ENCODE peak calls at places on chromosomes 3 and 15, in six cellular contexts. M, X, D, I, K and W are unnamed samples.

GRCh38 chr3:5806192-5806591 is 618.7 kb downstream of the EDEM1 start:
- DNase-seq in I (no peak), X (no peak), D (no peak), K (no peak), M (no peak), W (no peak)

GRCh38 chr3:111715911-111716523 is 120.9 kb upstream of the ZBED2 start:
- DNase-seq in D (peak; percentile 43), X (peak; percentile 26), K (no peak), M (peak; percentile 45), I (peak; percentile 71), W (peak; percentile 62)

GRCh38 chr3:71225285-71225684 is 358.2 kb downstream of the FOXP1 start:
- DNase-seq in K (no peak), D (no peak), I (no peak), M (peak; percentile 73), X (no peak), W (no peak)

GRCh38 chr3:60636846-60637245 is 614.4 kb downstream of the FHIT start:
- DNase-seq in D (peak; percentile 70), K (no peak), I (no peak), X (no peak), M (peak; percentile 20), W (no peak)

GRCh38 chr15:82919231-82919886 is 33.2 kb downstream of the HOMER2 start:
- DNase-seq in M (no peak), K (no peak), D (no peak), I (no peak), X (no peak), W (no peak)

GRCh38 chr3:157384526-157384925 is 52.1 kb upstream of the PTX3 start:
- DNase-seq in X (no peak), D (no peak), K (no peak), I (no peak), M (no peak), W (no peak)

GRCh38 chr15:99764521-99764920 is 31.3 kb upstream of the LYSMD4 start:
- DNase-seq in I (no peak), D (no peak), M (no peak), X (no peak), K (no peak), W (no peak)

GRCh38 chr15:69531302-69532027 is 78.8 kb downstream of the RPLP1 start:
- DNase-seq in X (no peak), D (peak; percentile 17), K (no peak), M (no peak), I (no peak), W (no peak)

GRCh38 chr3:99352811-99353210 is 285.6 kb upstream of the COL8A1 start:
- DNase-seq in K (no peak), D (no peak), X (no peak), I (no peak), M (no peak), W (no peak)

GRCh38 chr3:152828075-152828840 is 6.7 kb upstream of the P2RY1 start:
- DNase-seq in D (no peak), I (no peak), K (no peak), M (no peak), X (no peak), W (no peak)

GRCh38 chr3:29447946-29448632 is 167.2 kb downstream of the RBMS3 start:
- DNase-seq in X (no peak), M (no peak), D (no peak), K (no peak), I (no peak), W (no peak)
- H3K4me3 ChIP-seq in X (no peak overlapping the region), M (no peak overlapping the region), D (no peak overlapping the region), K (no peak overlapping the region), I (no peak overlapping the region), W (no peak overlapping the region)

DNA sequence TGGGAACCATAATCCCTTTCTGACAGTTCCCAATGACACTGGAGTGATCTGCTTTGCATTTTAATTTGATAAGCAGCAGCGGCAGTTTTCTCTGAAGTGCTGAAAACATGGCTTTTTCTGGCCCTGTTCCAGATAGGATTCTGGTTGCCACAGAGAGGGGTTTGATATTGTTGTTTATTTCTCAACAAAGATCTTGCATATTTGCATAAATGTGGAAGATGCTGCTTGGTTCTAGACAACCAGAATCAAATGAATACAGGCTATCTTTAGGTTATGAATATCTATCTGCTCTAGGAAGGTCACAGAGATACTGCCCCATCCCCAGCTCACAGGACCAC is 137.1 kb downstream of the ZNF609 start:
- DNase-seq in I (no peak), K (no peak), X (no peak), M (no peak), D (no peak), W (no peak)
- H3K4me1 ChIP-seq in I (peaks cover 24% of the 10 kb centered on the region), K (peaks cover 5% of the 10 kb centered on the region), X (no peaks in the 10 kb centered on the region), M (peaks cover 11% of the 10 kb centered on the region), D (peaks cover 6% of the 10 kb centered on the region), W (peaks cover 2% of the 10 kb centered on the region)

GRCh38 chr3:127819086-127819485 is 3.2 kb downstream of the MGLL start:
- DNase-seq in M (no peak), X (no peak), I (no peak), K (no peak), D (no peak), W (no peak)

GRCh38 chr3:127819656-127820055 is 2.7 kb downstream of the MGLL start:
- DNase-seq in M (no peak), K (no peak), D (no peak), I (no peak), X (no peak), W (no peak)

GRCh38 chr3:127820871-127821853 is 1.2 kb downstream of the MGLL start:
- DNase-seq in I (no peak), M (peak; percentile 56), K (no peak), D (peak; percentile 11), X (no peak), W (peak; percentile 70)

GRCh38 chr3:127822166-127822835 is at the start of gene MGLL:
- DNase-seq in D (peak; percentile 49), I (peak; percentile 27), K (peak; percentile 39), X (no peak), M (peak; percentile 50), W (peak; percentile 62)

DNA sequence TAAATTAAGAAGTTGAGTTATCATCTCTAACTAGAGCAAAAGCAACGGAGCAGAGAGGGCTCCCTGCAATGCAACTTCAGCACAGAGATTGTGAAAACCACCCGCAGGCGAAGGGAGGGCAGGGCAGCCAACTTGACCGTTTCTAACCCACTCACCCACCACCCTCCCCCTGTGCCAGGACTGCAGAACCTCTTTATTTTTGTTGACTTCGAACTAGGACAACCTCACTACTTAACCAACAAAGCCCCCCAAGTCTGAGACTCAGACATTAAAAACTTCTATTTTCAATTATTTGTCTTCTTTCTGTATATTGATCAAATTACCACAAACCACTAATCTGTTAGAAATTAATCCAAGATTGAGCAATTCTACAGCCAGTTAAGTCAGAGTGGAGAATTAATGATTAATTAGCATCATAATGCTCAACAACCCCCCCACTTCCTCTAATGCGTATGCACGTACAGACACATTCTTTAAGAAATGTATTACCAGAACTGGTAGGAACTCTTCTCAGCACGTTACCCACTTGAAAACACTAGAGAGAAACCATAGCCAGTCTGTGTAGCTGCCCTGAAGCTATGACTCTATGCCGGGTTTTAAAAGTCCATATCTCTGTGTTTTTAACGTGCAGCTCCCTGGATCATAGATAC is 2.0 kb downstream of the MGLL start:
- DNase-seq in D (peak; percentile 6), X (no peak), K (no peak), M (peak; percentile 46), I (peak; percentile 14), W (no peak)
- H3K27ac ChIP-seq in D (peak overlapping the region; percentile 80), X (no peak overlapping the region), K (peak overlapping the region; percentile 71), M (peak overlapping the region; percentile 56), I (no peak overlapping the region), W (no peak overlapping the region)

GRCh38 chr15:79089890-79090486 is 592 bp downstream of the RASGRF1 start:
- DNase-seq in K (no peak), M (no peak), I (peak; percentile 2), X (no peak), D (no peak), W (no peak)

GRCh38 chr15:79088426-79089205 is 2.0 kb downstream of the RASGRF1 start:
- DNase-seq in X (no peak), M (no peak), I (no peak), K (no peak), D (no peak), W (no peak)

GRCh38 chr15:79091204-79091867 is 756 bp upstream of the RASGRF1 start:
- DNase-seq in K (no peak), X (peak; percentile 15), M (peak; percentile 6), D (peak; percentile 21), I (peak; percentile 19), W (peak; percentile 53)

GRCh38 chr15:79090487-79091203 is at the start of gene RASGRF1:
- DNase-seq in I (peak; percentile 6), X (no peak), K (no peak), D (no peak), M (no peak), W (no peak)

GRCh38 chr15:79089331-79089889 is 1.2 kb downstream of the RASGRF1 start:
- DNase-seq in M (no peak), I (no peak), X (no peak), K (no peak), D (no peak), W (peak; percentile 57)
- H3K4me3 ChIP-seq in M (no peak overlapping the region), I (peak overlapping the region; percentile 18), X (no peak overlapping the region), K (no peak overlapping the region), D (no peak overlapping the region), W (no peak overlapping the region)